ENCODE peak calls at places on chromosomes 11 and 22, in seven cellular contexts. S is cardiac muscle cell, G is EL, Q is GM12892, N is NCI-H226, H is WTC11, M is AG10803. Z is an unnamed sample.

GRCh38 chr22:23537421-23537820 is 42.7 kb downstream of the IGLL1 start:
- DNase-seq in S (no peak), G (no peak), Q (no peak), N (no peak), H (no peak), M (no peak), Z (no peak)

GRCh38 chr11:105315287-105315686 is 175.7 kb upstream of the CARD18 start:
- DNase-seq in S (no peak), G (no peak), Q (no peak), N (no peak), H (no peak), M (no peak), Z (no peak)

GRCh38 chr22:37817705-37818311 is 5.4 kb upstream of the GALR3 start:
- DNase-seq in S (peak), G (peak), Q (peak), N (peak), H (peak), M (peak), Z (peak)

GRCh38 chr11:22079133-22079847 is 113.6 kb upstream of the ANO5 start:
- DNase-seq in S (peak), G (no peak), Q (no peak), N (no peak), H (no peak), M (no peak), Z (no peak)

GRCh38 chr22:42364641-42365336 is 67.4 kb downstream of the NFAM1 start:
- DNase-seq in S (no peak), G (peak), Q (no peak), N (no peak), H (no peak), M (peak), Z (no peak)

GRCh38 chr11:127074151-127074761 is 73.7 kb upstream of the KIRREL3 start:
- DNase-seq in S (peak), G (peak), Q (peak), N (peak), H (peak), M (peak), Z (peak)

GRCh38 chr11:116312560-116313340 is 460.0 kb downstream of the BUD13 start:
- DNase-seq in S (no peak), G (peak), Q (no peak), N (peak), H (no peak), M (peak), Z (no peak)

GRCh38 chr11:72446929-72447753 is 12.8 kb upstream of the CLPB start:
- DNase-seq in S (peak), G (peak), Q (no peak), N (peak), H (no peak), M (peak), Z (peak)

GRCh38 chr22:29231971-29232959 is 26.6 kb downstream of the EMID1 start:
- DNase-seq in S (no peak), G (no peak), Q (peak), N (no peak), H (no peak), M (no peak), Z (no peak)

GRCh38 chr22:34036936-34037335 is 116.7 kb upstream of the LARGE1 start:
- DNase-seq in S (peak), G (no peak), Q (no peak), N (no peak), H (no peak), M (no peak), Z (no peak)

GRCh38 chr11:118152020-118152551 is 537 bp downstream of the SCN4B start:
- DNase-seq in S (no peak), G (no peak), Q (no peak), N (no peak), H (no peak), M (no peak), Z (no peak)

GRCh38 chr22:45915841-45916240 is 61.1 kb downstream of the WNT7B start:
- DNase-seq in S (no peak), G (no peak), Q (no peak), N (no peak), H (no peak), M (no peak), Z (no peak)

GRCh38 chr11:62020661-62021060 is 53.2 kb upstream of the FTH1 start:
- DNase-seq in S (no peak), G (peak), Q (no peak), N (no peak), H (no peak), M (peak), Z (no peak)

GRCh38 chr11:38191101-38191500 is 1593.1 kb upstream of the RAG2 start:
- DNase-seq in S (no peak), G (no peak), Q (no peak), N (no peak), H (no peak), M (no peak), Z (no peak)

GRCh38 chr11:316031-316701 is 2.3 kb downstream of the IFITM1 start:
- DNase-seq in S (no peak), G (peak), Q (no peak), N (no peak), H (peak), M (no peak), Z (no peak)

GRCh38 chr22:47286590-47286989 is 524.1 kb downstream of the TBC1D22A start:
- DNase-seq in S (no peak), G (no peak), Q (no peak), N (no peak), H (no peak), M (no peak), Z (no peak)

GRCh38 chr11:126305699-126306098 is 1.8 kb downstream of the DCPS start:
- DNase-seq in S (no peak), G (no peak), Q (no peak), N (no peak), H (no peak), M (no peak), Z (no peak)

GRCh38 chr11:113796663-113797259 is 17.2 kb downstream of the CLDN25 start:
- DNase-seq in S (peak), G (peak), Q (no peak), N (no peak), H (no peak), M (peak), Z (peak)

GRCh38 chr11:134312807-134313206 is 19.0 kb upstream of the GLB1L2 start:
- DNase-seq in S (no peak), G (no peak), Q (no peak), N (no peak), H (no peak), M (no peak), Z (no peak)

GRCh38 chr22:30830907-30831306 is 136.2 kb downstream of the OSBP2 start:
- DNase-seq in S (no peak), G (peak), Q (no peak), N (peak), H (no peak), M (peak), Z (peak)

GRCh38 chr11:106706355-106706754 is 311.9 kb downstream of the GUCY1A2 start:
- DNase-seq in S (no peak), G (peak), Q (no peak), N (peak), H (no peak), M (peak), Z (no peak)

GRCh38 chr22:17844150-17844549 is 69.9 kb upstream of the BID start:
- DNase-seq in S (no peak), G (no peak), Q (no peak), N (no peak), H (no peak), M (no peak), Z (no peak)

GRCh38 chr22:42202669-42203068 is 67.8 kb downstream of the TCF20 start:
- DNase-seq in S (no peak), G (peak), Q (no peak), N (no peak), H (no peak), M (peak), Z (no peak)

Z was measured in GM03348.